ENCODE peak calls at places on chromosome 21, in seven cellular contexts. U is cardiac muscle cell, M is fibroblast of pulmonary artery, L is fibroblast of mammary gland, E is NCI-H345, N is NCI-H2107, G is GM12865. F is an unnamed sample.

GRCh38 chr21:29664615-29665014 is 275.2 kb downstream of the GRIK1 start:
- DNase-seq in U (no peak), M (no peak), L (no peak), E (no peak), N (no peak), G (no peak), F (no peak)

GRCh38 chr21:34974162-34974981 is 74.7 kb downstream of the RUNX1 start:
- DNase-seq in U (no peak), M (no peak), L (no peak), E (no peak), N (no peak), G (peak), F (no peak)

GRCh38 chr21:36092676-36093075 is 22.9 kb downstream of the CBR1 start:
- DNase-seq in U (no peak), M (no peak), L (no peak), E (no peak), N (no peak), G (no peak), F (no peak)

GRCh38 chr21:31363720-31364119 is 19.7 kb upstream of the TIAM1 start:
- DNase-seq in U (no peak), M (no peak), L (no peak), E (no peak), N (no peak), G (no peak), F (no peak)

GRCh38 chr21:46109251-46110221 is 11.6 kb downstream of the COL6A2 start:
- DNase-seq in U (no peak), M (no peak), L (peak), E (no peak), N (no peak), G (no peak), F (no peak)

GRCh38 chr21:35508389-35508888 is 459.3 kb upstream of the RUNX1 start:
- DNase-seq in U (peak), M (peak), L (peak), E (no peak), N (no peak), G (peak), F (no peak)

GRCh38 chr21:38743772-38744529 is 61.8 kb upstream of the ETS2 start:
- DNase-seq in U (no peak), M (no peak), L (no peak), E (no peak), N (no peak), G (no peak), F (no peak)

GRCh38 chr21:31804008-31804394 is 68.8 kb upstream of the HUNK start:
- DNase-seq in U (no peak), M (no peak), L (no peak), E (no peak), N (no peak), G (no peak), F (no peak)

GRCh38 chr21:33640697-33641338 is 723 bp downstream of the CRYZL1 start:
- DNase-seq in U (peak), M (peak), L (peak), E (peak), N (no peak), G (peak), F (no peak)

GRCh38 chr21:43274946-43275310 is 106.1 kb downstream of the CRYAA start:
- DNase-seq in U (no peak), M (no peak), L (no peak), E (no peak), N (no peak), G (no peak), F (no peak)

GRCh38 chr21:31236528-31236927 is 107.5 kb downstream of the TIAM1 start:
- DNase-seq in U (no peak), M (no peak), L (no peak), E (no peak), N (no peak), G (no peak), F (no peak)

GRCh38 chr21:45612096-45613019 is 31.2 kb upstream of the PCBP3 start:
- DNase-seq in U (peak), M (peak), L (peak), E (no peak), N (no peak), G (no peak), F (no peak)

GRCh38 chr21:41346758-41347157 is 15.1 kb upstream of the MX2 start:
- DNase-seq in U (no peak), M (no peak), L (no peak), E (no peak), N (no peak), G (no peak), F (no peak)

GRCh38 chr21:45318556-45319341 is 31.1 kb upstream of the POFUT2 start:
- DNase-seq in U (peak), M (peak), L (peak), E (no peak), N (no peak), G (no peak), F (no peak)

F was measured in NCI-H510A.